ENCODE peak calls at places on chromosomes 6 and 20, in four cellular contexts. G is K562, R is GM12878, V is HepG2. J is an unnamed sample.

GRCh38 chr6:47780510-47781356 is 1.1 kb upstream of the OPN5 start:
- DNase-seq in G (peak), R (no peak), V (peak), J (peak)

GRCh38 chr6:130364224-130364780 is 1.5 kb upstream of the TMEM200A start:
- DNase-seq in G (no peak), R (no peak), V (no peak), J (no peak)

GRCh38 chr6:119594907-119595306 is 245.3 kb upstream of the MAN1A1 start:
- DNase-seq in G (no peak), R (no peak), V (no peak), J (no peak)

GRCh38 chr6:134954272-134954990 is 4.5 kb upstream of the ALDH8A1 start:
- DNase-seq in G (no peak), R (no peak), V (no peak), J (no peak)

GRCh38 chr6:49555951-49556350 is 5.5 kb downstream of the C6orf141 start:
- DNase-seq in G (no peak), R (no peak), V (no peak), J (no peak)

GRCh38 chr6:109024368-109024767 is 70.3 kb downstream of the SESN1 start:
- DNase-seq in G (no peak), R (no peak), V (no peak), J (no peak)

GRCh38 chr6:110332281-110332680 is 25.9 kb downstream of the METTL24 start:
- DNase-seq in G (no peak), R (no peak), V (no peak), J (no peak)

GRCh38 chr20:38196592-38196991 is 31.5 kb upstream of the TGM2 start:
- DNase-seq in G (peak), R (no peak), V (no peak), J (no peak)

GRCh38 chr6:151067684-151068596 is 171.8 kb upstream of the AKAP12 start:
- DNase-seq in G (no peak), R (no peak), V (peak), J (peak)

GRCh38 chr20:31690124-31690666 is 32.5 kb downstream of the BCL2L1 start:
- DNase-seq in G (no peak), R (no peak), V (no peak), J (no peak)

GRCh38 chr6:42197574-42198362 is 3.0 kb upstream of the GUCA1B start:
- DNase-seq in G (peak), R (no peak), V (peak), J (peak)

GRCh38 chr20:11810316-11811130 is 107.2 kb upstream of the BTBD3 start:
- DNase-seq in G (no peak), R (no peak), V (no peak), J (no peak)

GRCh38 chr20:3901028-3901746 is 12.0 kb downstream of the PANK2 start:
- DNase-seq in G (no peak), R (no peak), V (no peak), J (no peak)

GRCh38 chr20:3900187-3900604 is 11.0 kb downstream of the PANK2 start:
- DNase-seq in G (no peak), R (no peak), V (no peak), J (no peak)

GRCh38 chr20:3896302-3896701 is 7.1 kb downstream of the PANK2 start:
- DNase-seq in G (no peak), R (no peak), V (no peak), J (no peak)

GRCh38 chr20:3896853-3897252 is 7.7 kb downstream of the PANK2 start:
- DNase-seq in G (no peak), R (no peak), V (no peak), J (no peak)

DNA sequence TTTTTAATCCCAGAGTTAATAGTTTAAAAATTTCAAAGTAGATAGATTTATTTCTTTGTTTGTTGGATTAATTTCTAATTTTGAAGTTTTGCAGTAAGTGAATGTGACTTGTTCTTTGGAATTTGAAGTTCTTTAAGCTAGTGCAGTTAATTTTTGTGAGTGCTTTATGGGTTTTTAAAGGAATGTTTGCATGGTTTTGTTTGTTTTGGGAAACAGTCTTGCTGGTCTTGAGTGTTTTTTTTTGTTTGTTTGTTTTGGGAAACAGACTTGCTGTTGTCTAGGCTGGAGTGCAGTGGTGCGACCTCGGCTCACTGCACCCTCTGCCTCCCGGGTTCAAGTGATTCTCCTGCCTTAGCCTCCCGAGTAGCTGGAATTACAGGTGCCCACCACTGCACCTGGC is 9.5 kb downstream of the PANK2 start:
- DNase-seq in G (no peak), R (no peak), V (no peak), J (no peak)
- H3K4me2 ChIP-seq in G (no peak), R (no peak), V (peak), J (peak)

GRCh38 chr6:64983108-64983507 is 723.9 kb downstream of the EYS start:
- DNase-seq in G (no peak), R (no peak), V (no peak), J (no peak)

GRCh38 chr6:64988148-64988547 is 718.9 kb downstream of the EYS start:
- DNase-seq in G (no peak), R (no peak), V (no peak), J (peak)

GRCh38 chr6:64985726-64986125 is 721.3 kb downstream of the EYS start:
- DNase-seq in G (no peak), R (no peak), V (no peak), J (no peak)

GRCh38 chr6:64990652-64991304 is 716.2 kb downstream of the EYS start:
- DNase-seq in G (no peak), R (no peak), V (no peak), J (no peak)

DNA sequence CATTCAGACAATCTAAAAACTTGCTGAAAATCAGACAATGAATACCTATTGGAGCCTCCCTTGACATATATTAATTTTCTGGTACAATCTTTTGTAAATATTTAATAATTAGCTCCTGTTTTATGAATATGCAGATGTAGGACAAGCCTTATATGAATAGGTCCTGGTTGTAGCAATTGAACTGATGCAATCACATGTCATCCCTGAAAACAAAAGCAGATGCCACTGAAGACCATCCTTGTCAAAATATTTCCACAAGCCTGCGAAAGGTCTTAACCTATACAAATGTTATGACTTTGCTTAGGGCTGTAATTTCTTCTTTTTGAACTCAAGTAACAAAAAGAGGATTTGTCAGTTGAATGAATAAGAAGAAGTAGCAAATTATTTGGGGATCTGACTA is 722.1 kb downstream of the EYS start:
- DNase-seq in G (no peak), R (no peak), V (no peak), J (no peak)
- TF ChIP-seq CEBPB in G (no peak), R (no peak), V (no peak), J (no peak)

GRCh38 chr6:82264321-82264720 is 16.8 kb upstream of the IBTK start:
- DNase-seq in G (no peak), R (no peak), V (no peak), J (no peak)
- TF ChIP-seq JUNB in G (no peak), R (no peak), V (no peak), J (no peak)

GRCh38 chr20:22861231-22861980 is 173.7 kb upstream of the SSTR4 start:
- DNase-seq in G (no peak), R (no peak), V (no peak), J (no peak)
- H3K4me2 ChIP-seq in G (no peak), R (no peak), V (no peak), J (no peak)

J was measured in A549.